ENCODE peak calls at places on chromosomes 5 and 9, in six cellular contexts. S is H1, H is K562, K is HepG2, E is HCT116, I is GM12878. P is an unnamed sample.

GRCh38 chr5:57412010-57412409 is 70.6 kb downstream of the ACTBL2 start:
- DNase-seq in S (no peak), H (no peak), K (no peak), I (no peak), E (no peak), P (no peak)

GRCh38 chr5:179176571-179177230 is 116.5 kb downstream of the ZNF354C start:
- DNase-seq in S (no peak), K (no peak), H (no peak), E (no peak), I (no peak), P (no peak)

GRCh38 chr9:136764301-136764891 is at the start of gene LCN15:
- DNase-seq in E (no peak), S (no peak), I (no peak), K (no peak), H (no peak), P (no peak)

GRCh38 chr9:99868845-99869244 is 37.6 kb upstream of the STX17 start:
- DNase-seq in E (no peak), K (no peak), I (peak; percentile 44), H (no peak), S (no peak), P (no peak)

GRCh38 chr9:37555786-37556185 is 20.4 kb downstream of the FBXO10 start:
- DNase-seq in S (no peak), H (no peak), K (no peak), E (no peak), I (no peak), P (no peak)

GRCh38 chr9:91424403-91425176 is 958 bp upstream of the NFIL3 start:
- DNase-seq in H (peak; percentile 83), K (peak; percentile 48), E (no peak), S (no peak), I (no peak), P (no peak)

GRCh38 chr5:132263548-132264261 is 6.2 kb downstream of the PDLIM4 start:
- DNase-seq in E (no peak), I (no peak), S (no peak), K (no peak), H (peak; percentile 72), P (no peak)

GRCh38 chr5:167634432-167634831 is 657.0 kb upstream of the WWC1 start:
- DNase-seq in K (no peak), H (no peak), E (no peak), I (no peak), S (no peak), P (no peak)

GRCh38 chr5:179293276-179293675 is 52.0 kb downstream of the ADAMTS2 start:
- DNase-seq in S (no peak), I (no peak), E (no peak), H (no peak), K (no peak), P (no peak)

GRCh38 chr9:7320139-7320538 is 479.4 kb downstream of the DMAC1 start:
- DNase-seq in H (peak; percentile 4), I (no peak), K (no peak), S (peak; percentile 17), E (no peak), P (no peak)

GRCh38 chr9:76818271-76818670 is 54.0 kb downstream of the PCA3 start:
- DNase-seq in E (peak; percentile 91), S (peak; percentile 29), H (peak; percentile 10), I (no peak), K (peak; percentile 15), P (peak; percentile 66)

GRCh38 chr9:94672811-94673487 is 33.6 kb upstream of the FBP1 start:
- DNase-seq in I (no peak), H (no peak), K (no peak), S (no peak), E (no peak), P (no peak)

GRCh38 chr9:119284118-119284517 is 85.1 kb downstream of the BRINP1 start:
- DNase-seq in I (no peak), E (no peak), H (no peak), K (peak; percentile 6), S (no peak), P (no peak)

GRCh38 chr5:32708949-32709348 is 2.2 kb upstream of the NPR3 start:
- DNase-seq in H (no peak), S (no peak), I (no peak), K (no peak), E (no peak), P (no peak)

GRCh38 chr5:139982975-139983240 is 60.2 kb downstream of the NRG2 start:
- DNase-seq in H (no peak), K (no peak), S (no peak), I (no peak), E (no peak), P (no peak)

GRCh38 chr9:117887941-117888340 is 183.7 kb downstream of the TLR4 start:
- DNase-seq in K (no peak), S (no peak), I (no peak), E (no peak), H (no peak), P (no peak)

GRCh38 chr5:67214713-67215591 is 18.4 kb upstream of the CD180 start:
- DNase-seq in I (no peak), S (no peak), K (no peak), E (no peak), H (no peak), P (no peak)

GRCh38 chr5:179336126-179336870 is 9.0 kb downstream of the ADAMTS2 start:
- DNase-seq in E (no peak), S (no peak), H (no peak), I (no peak), K (no peak), P (no peak)

GRCh38 chr5:73215891-73216610 is 43.1 kb downstream of the TMEM174 start:
- DNase-seq in E (peak; percentile 72), K (peak; percentile 49), S (no peak), H (peak; percentile 81), I (no peak), P (peak; percentile 72)

GRCh38 chr5:134438641-134439621 is 27.2 kb upstream of the CDKN2AIPNL start:
- DNase-seq in K (peak; percentile 26), E (no peak), H (no peak), I (no peak), S (peak; percentile 76), P (no peak)

GRCh38 chr9:126171641-126172040 is 155.0 kb upstream of the MVB12B start:
- DNase-seq in H (no peak), I (no peak), E (no peak), K (no peak), S (no peak), P (no peak)

GRCh38 chr5:123438902-123439301 is 15.7 kb upstream of the CEP120 start:
- DNase-seq in I (no peak), K (no peak), H (no peak), S (no peak), E (no peak), P (no peak)

GRCh38 chr9:96599298-96599697 is 20.3 kb downstream of the CDC14B start:
- DNase-seq in S (no peak), E (no peak), H (no peak), I (no peak), K (no peak), P (no peak)

GRCh38 chr5:53543401-53543800 is 17.0 kb upstream of the NDUFS4 start:
- DNase-seq in K (no peak), H (peak; percentile 86), E (no peak), I (no peak), S (no peak), P (no peak)

GRCh38 chr5:38923661-38924451 is 78.0 kb downstream of the OSMR start:
- DNase-seq in K (no peak), E (no peak), I (no peak), H (no peak), S (no peak), P (no peak)

GRCh38 chr9:23812673-23813072 is 13.4 kb downstream of the ELAVL2 start:
- DNase-seq in I (no peak), H (no peak), E (no peak), K (no peak), S (no peak), P (no peak)

GRCh38 chr5:43422143-43422542 is 10.0 kb upstream of the CCL28 start:
- DNase-seq in E (no peak), H (no peak), S (no peak), K (peak; percentile 62), I (no peak), P (no peak)

GRCh38 chr5:33788922-33789321 is 102.9 kb downstream of the ADAMTS12 start:
- DNase-seq in H (no peak), E (no peak), K (no peak), S (no peak), I (no peak), P (no peak)

GRCh38 chr9:135677641-135678168 is 14.6 kb downstream of the LCN9 start:
- DNase-seq in K (no peak), S (no peak), E (no peak), I (no peak), H (no peak), P (no peak)

GRCh38 chr9:135083241-135083810 is 4.1 kb upstream of the OLFM1 start:
- DNase-seq in S (no peak), E (no peak), I (no peak), H (no peak), K (no peak), P (no peak)

GRCh38 chr5:155019601-155020226 is 6.2 kb downstream of the KIF4B start:
- DNase-seq in I (no peak), K (no peak), H (no peak), S (no peak), E (no peak), P (no peak)

GRCh38 chr9:138033950-138034349 is 156.4 kb downstream of the CACNA1B start:
- DNase-seq in H (peak; percentile 30), S (no peak), E (no peak), K (no peak), I (no peak), P (no peak)

GRCh38 chr5:98464737-98465330 is 308.6 kb upstream of the RGMB start:
- DNase-seq in H (no peak), K (no peak), S (no peak), E (no peak), I (no peak), P (no peak)
- H3K4me3 ChIP-seq in H (no peak overlapping the region), K (no peak overlapping the region), S (no peak overlapping the region), E (no peak overlapping the region), I (no peak overlapping the region), P (no peak overlapping the region)

GRCh38 chr9:108634164-108634563 is 221.6 kb downstream of the ACTL7B start:
- DNase-seq in K (no peak), E (peak; percentile 12), H (peak; percentile 4), I (no peak), S (no peak), P (no peak)
- TF ChIP-seq ZNF274 in K (no peak), E (no peak), H (no peak), I (no peak), S (no peak), P (no peak)

GRCh38 chr5:5437227-5438172 is 15.0 kb downstream of the ICE1 start:
- DNase-seq in H (no peak), I (no peak), E (no peak), S (no peak), K (no peak), P (no peak)
- H3K36me3 ChIP-seq in H (peaks cover 61% of the 10 kb centered on the region), I (no peaks in the 10 kb centered on the region), E (no peaks in the 10 kb centered on the region), S (peaks cover 23% of the 10 kb centered on the region), K (peaks cover 2% of the 10 kb centered on the region), P (peaks cover 6% of the 10 kb centered on the region)

DNA sequence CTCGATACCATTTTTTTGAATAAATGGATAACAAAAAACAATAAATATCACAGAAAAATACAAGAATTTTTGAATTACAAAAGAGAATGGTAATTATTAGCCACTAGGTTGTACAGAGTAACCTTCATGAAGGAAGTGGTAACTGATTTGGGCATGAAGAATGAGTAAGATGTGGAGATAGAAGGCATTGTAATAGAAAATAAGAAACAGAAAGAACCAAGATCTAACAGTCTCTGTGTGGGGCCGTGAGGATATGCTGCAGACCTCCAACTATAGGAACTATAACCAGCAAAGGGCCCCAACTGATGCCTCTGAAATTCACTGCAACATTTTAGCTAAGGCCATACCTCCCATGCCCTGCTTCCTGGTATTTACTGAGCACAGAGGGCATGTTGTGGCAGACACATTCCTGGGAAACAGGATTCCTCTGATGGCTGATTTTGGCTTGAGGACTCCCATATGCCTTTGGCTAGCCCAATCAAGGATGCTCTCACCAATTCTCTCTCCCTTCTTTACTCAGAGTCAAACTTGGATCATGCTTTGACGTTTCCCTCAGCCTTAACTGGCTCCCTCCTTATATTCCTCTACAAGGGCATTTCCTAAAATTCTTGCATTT is 209.0 kb downstream of the PDE4D start:
- DNase-seq in S (no peak), I (no peak), K (no peak), E (no peak), H (no peak), P (no peak)
- H3K4me3 ChIP-seq in S (no peak overlapping the region), I (no peak overlapping the region), K (no peak overlapping the region), E (no peak overlapping the region), H (no peak overlapping the region), P (no peak overlapping the region)